ENCODE peak calls at places on chromosomes 13 and 19, in seven cellular contexts. U is IMR-90, A is neuronal stem cell, G is H9, T is mesendoderm, E is H1, P is trophoblast cell. N is an unnamed sample. For H3K27me3, the result is how much of the 10 kb centered on the place peaks cover.

GRCh38 chr13:76816394-76816793 is 69.8 kb downstream of the KCTD12 start:
- DNase-seq in U (no peak), A (no peak), G (no peak), T (no peak), E (no peak), P (no peak), N (no peak)

GRCh38 chr13:83498486-83499190 is 383.6 kb downstream of the SLITRK1 start:
- DNase-seq in U (peak), A (no peak), G (no peak), T (no peak), E (no peak), P (no peak), N (no peak)

GRCh38 chr13:66952507-66952906 is 277.6 kb downstream of the PCDH9 start:
- DNase-seq in U (no peak), A (no peak), G (no peak), T (peak), E (no peak), P (no peak), N (no peak)

GRCh38 chr19:30450101-30450500 is 77.9 kb downstream of the ZNF536 start:
- DNase-seq in U (no peak), A (peak), G (peak), T (peak), E (peak), P (no peak), N (no peak)

GRCh38 chr13:107883561-107884175 is 331.7 kb downstream of the LIG4 start:
- DNase-seq in U (peak), A (no peak), G (no peak), T (no peak), E (no peak), P (no peak), N (peak)

GRCh38 chr19:41426952-41427646 is at the start of gene B3GNT8:
- DNase-seq in U (peak), A (peak), G (peak), T (peak), E (peak), P (peak), N (peak)

GRCh38 chr19:41802770-41803169 is 6.4 kb downstream of the CEACAM3 start:
- DNase-seq in U (no peak), A (no peak), G (no peak), T (no peak), E (no peak), P (no peak), N (no peak)

GRCh38 chr19:38734426-38735256 is 9.6 kb downstream of the CAPN12 start:
- DNase-seq in U (no peak), A (no peak), G (peak), T (peak), E (no peak), P (peak), N (peak)

GRCh38 chr19:10517760-10518443 is 655 bp upstream of the S1PR5 start:
- DNase-seq in U (peak), A (no peak), G (peak), T (peak), E (no peak), P (no peak), N (peak)

GRCh38 chr19:10519421-10519820 is 2.2 kb upstream of the S1PR5 start:
- DNase-seq in U (no peak), A (no peak), G (no peak), T (no peak), E (no peak), P (no peak), N (no peak)

GRCh38 chr19:10517361-10517759 is at the start of gene S1PR5:
- DNase-seq in U (no peak), A (no peak), G (peak), T (peak), E (no peak), P (no peak), N (peak)

GRCh38 chr19:10516671-10517286 is 468 bp downstream of the S1PR5 start:
- DNase-seq in U (no peak), A (no peak), G (no peak), T (no peak), E (no peak), P (no peak), N (peak)

DNA sequence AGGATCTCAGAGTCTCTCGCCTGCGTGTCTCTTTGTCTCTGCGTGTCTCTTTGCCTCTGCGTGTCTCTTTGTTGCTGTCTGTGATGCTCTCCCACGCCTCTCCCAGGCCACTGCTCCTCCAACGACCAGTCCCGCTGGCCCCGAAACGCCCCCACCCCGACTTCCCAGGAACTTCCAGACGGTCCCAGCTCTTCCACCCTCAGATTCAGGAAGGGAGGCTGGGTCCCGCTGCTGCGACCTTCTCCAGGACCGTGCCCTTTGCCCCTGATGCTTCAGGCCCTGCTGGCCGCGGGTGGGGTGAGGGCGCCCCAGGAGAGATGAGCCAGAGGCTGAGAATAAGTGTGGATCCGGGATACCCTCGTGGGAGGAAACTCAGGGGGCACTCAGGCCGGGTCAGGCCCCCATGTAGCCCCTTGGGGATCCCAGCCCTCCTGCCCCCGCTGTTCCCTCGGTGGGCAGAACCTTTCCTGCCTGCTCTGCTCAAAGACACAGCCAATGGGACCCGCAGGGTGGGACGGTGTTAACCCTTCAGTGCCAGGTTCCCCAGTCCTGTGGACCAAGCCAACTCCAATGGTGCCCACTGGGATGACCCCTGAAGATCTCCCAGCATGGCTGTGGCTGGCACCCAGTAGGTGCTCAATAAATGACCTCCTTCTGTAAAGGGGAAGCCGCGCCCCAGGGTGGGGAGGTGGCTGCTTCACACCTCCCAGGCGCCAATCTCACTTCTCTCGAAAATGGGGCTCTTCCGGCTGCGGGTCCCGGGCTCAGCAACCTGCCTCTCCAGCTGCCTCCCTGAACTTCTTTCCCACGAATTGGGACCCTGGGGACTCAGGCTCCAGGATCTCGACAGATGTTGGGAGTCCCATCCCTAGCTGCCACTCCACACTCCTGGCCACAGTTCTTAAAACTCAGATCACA is 1.5 kb upstream of the S1PR5 start:
- DNase-seq in U (no peak), A (no peak), G (no peak), T (no peak), E (no peak), P (no peak), N (no peak)
- H3K27me3 ChIP-seq in U (under half), A (under half), G (under half), T (under half), E (half or more), P (under half), N (half or more)

DNA sequence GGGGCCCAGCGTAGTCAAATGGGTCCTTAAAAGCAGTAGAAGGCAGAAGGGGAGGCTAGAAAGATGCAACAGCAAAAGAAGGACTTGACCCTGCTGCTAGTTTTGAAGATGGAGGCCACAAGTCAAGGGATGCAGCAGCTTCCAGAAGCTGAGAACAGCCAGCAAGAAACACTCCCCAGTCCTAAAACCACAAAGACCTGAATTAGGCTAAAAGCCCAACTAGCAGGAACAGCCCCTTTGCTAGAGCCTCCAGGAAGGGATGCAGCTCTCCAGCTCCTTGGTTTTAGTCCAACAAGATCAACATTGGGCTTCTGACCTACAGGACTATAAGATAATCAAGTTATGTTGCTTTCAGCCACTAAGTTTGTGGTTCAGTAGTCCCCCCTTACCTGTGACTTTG is 10.5 kb upstream of the LATS2 start:
- DNase-seq in U (no peak), A (no peak), G (no peak), T (no peak), E (no peak), P (no peak), N (no peak)
- H3K4me2 ChIP-seq in U (no peak), A (no peak), G (no peak), T (no peak), E (no peak), P (peak), N (no peak)

GRCh38 chr19:14482112-14482941 is 7.2 kb upstream of the PTGER1 start:
- DNase-seq in U (no peak), A (no peak), G (no peak), T (no peak), E (no peak), P (no peak), N (no peak)
- H3K23ac ChIP-seq in U (no peak), A (peak), G (no peak), T (no peak), E (no peak), P (no peak), N (no peak)

GRCh38 chr19:33561261-33561660 is 39.7 kb upstream of the PEPD start:
- DNase-seq in U (no peak), A (no peak), G (no peak), T (no peak), E (no peak), P (peak), N (no peak)
- H3K27me3 ChIP-seq in U (under half), A (under half), G (under half), T (under half), E (under half), P (under half), N (under half)

DNA sequence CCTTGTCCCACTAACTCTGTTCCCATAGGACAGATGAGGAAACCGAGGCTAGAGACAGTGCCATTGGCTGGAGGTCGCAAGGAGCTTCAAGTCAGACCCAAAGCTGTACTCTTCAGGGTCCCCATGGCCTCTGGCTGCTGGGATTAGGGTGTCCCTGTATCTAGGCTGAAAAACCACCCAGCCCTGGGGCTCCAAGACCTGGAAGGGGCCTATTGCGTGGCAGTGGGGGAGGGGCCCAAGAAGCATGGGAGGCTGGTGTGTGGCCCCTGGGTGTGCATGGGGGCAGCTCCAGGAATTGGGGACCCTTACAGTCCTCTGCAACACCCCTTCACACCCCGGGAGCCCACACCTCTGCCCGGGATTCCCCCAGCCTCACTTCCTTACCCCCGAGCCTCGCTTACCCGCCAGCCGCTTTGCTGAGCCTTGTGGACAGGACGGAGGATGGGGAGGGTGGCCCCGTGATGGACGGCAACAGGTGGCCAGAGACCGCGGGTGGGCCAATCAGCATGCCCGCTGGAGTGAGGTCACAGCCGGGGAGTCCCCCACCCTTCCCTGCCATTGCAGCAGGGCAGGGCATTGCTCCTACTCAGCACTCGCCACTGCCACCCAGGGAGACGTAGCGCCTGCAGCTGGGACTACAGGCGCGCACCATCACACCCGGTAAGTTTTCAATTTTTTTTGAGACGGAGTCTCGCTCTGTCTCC is at the start of gene JSRP1:
- DNase-seq in U (no peak), A (no peak), G (no peak), T (no peak), E (no peak), P (no peak), N (no peak)
- H3K4me2 ChIP-seq in U (no peak), A (no peak), G (no peak), T (no peak), E (no peak), P (no peak), N (no peak)

DNA sequence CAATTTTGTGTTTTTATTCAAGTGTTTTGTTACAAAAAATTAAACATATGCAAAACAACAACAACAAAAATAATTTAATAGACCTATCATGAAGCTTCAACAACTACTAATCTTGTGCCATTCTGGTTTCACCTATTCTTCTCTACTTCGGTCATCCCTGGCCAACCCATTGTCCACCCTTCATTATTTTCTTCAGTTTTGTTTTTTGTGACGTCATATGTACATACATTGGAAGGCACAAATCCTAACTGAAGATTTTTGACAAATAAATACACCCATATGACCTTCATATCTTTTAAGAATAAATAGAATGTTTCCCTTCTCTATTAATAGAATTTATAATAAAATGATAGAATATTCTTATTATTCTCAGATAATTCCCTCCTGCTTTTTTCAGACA is 69.2 kb downstream of the ZNF429 start:
- DNase-seq in U (no peak), A (no peak), G (no peak), T (no peak), E (no peak), P (no peak), N (no peak)
- H3K23ac ChIP-seq in U (no peak), A (no peak), G (no peak), T (no peak), E (no peak), P (no peak), N (no peak)